ENCODE peak calls at places on chromosomes 7 and 10, in five cellular contexts. Q is GM20000, L is epithelial cell of esophagus, D is hepatocyte, K is heart right ventricle. G is an unnamed sample.

GRCh38 chr7:30929686-30930085 is 18.0 kb downstream of the AQP1 start:
- DNase-seq in K (no peak), D (no peak), L (no peak), Q (no peak), G (no peak)

GRCh38 chr10:47238331-47239095 is 61.5 kb upstream of the GDF10 start:
- DNase-seq in D (no peak), K (no peak), L (no peak), Q (no peak), G (no peak)

GRCh38 chr10:27285093-27285492 is 44.5 kb upstream of the ACBD5 start:
- DNase-seq in D (peak), K (peak), L (peak), Q (no peak), G (no peak)

GRCh38 chr10:89591796-89592271 is 53.2 kb downstream of the PANK1 start:
- DNase-seq in D (peak), K (peak), L (no peak), Q (no peak), G (no peak)

GRCh38 chr7:139542308-139543151 is 19.0 kb downstream of the CLEC2L start:
- DNase-seq in K (no peak), Q (no peak), L (no peak), D (no peak), G (no peak)

GRCh38 chr10:91974960-91975359 is 51.4 kb downstream of the BTAF1 start:
- DNase-seq in Q (no peak), K (no peak), L (peak), D (no peak), G (no peak)

GRCh38 chr7:12066561-12066960 is 144.5 kb upstream of the TMEM106B start:
- DNase-seq in D (peak), Q (no peak), K (no peak), L (peak), G (no peak)

GRCh38 chr7:270351-270983 is 19.5 kb upstream of the FOXL3 start:
- DNase-seq in L (no peak), K (no peak), D (no peak), Q (no peak), G (no peak)

GRCh38 chr10:55146032-55146431 is 345.0 kb upstream of the PCDH15 start:
- DNase-seq in K (no peak), L (peak), D (no peak), Q (no peak), G (no peak)

GRCh38 chr10:43361532-43362190 is 9.8 kb upstream of the FXYD4 start:
- DNase-seq in Q (no peak), L (no peak), D (no peak), K (no peak), G (no peak)

GRCh38 chr10:35409808-35410207 is 73.5 kb downstream of the CCNY start:
- DNase-seq in K (no peak), Q (no peak), L (no peak), D (no peak), G (no peak)

GRCh38 chr10:72790216-72790990 is 98.5 kb downstream of the MCU start:
- DNase-seq in K (no peak), D (no peak), Q (no peak), L (no peak), G (no peak)

GRCh38 chr10:1377231-1377630 is 321.0 kb downstream of the WDR37 start:
- DNase-seq in K (no peak), L (no peak), D (no peak), Q (no peak), G (no peak)

GRCh38 chr7:30726296-30727006 is 25.5 kb upstream of the INMT start:
- DNase-seq in Q (no peak), K (no peak), D (no peak), L (no peak), G (no peak)

GRCh38 chr10:119253433-119254174 is 46.2 kb downstream of the GRK5 start:
- DNase-seq in D (peak), K (peak), L (peak), Q (no peak), G (peak)

GRCh38 chr7:80087051-80087767 is 47.4 kb upstream of the GNAI1 start:
- DNase-seq in K (no peak), L (no peak), Q (no peak), D (no peak), G (no peak)

GRCh38 chr10:36048780-36049179 is 406.7 kb upstream of the FZD8 start:
- DNase-seq in K (no peak), L (no peak), Q (no peak), D (no peak), G (no peak)

GRCh38 chr10:30705086-30705624 is 75.6 kb upstream of the LYZL2 start:
- DNase-seq in D (no peak), L (no peak), Q (peak), K (no peak), G (no peak)

GRCh38 chr10:13957856-13958255 is 371.1 kb downstream of the PRPF18 start:
- DNase-seq in D (no peak), K (no peak), Q (no peak), L (no peak), G (no peak)

GRCh38 chr7:153641202-153641601 is 411.0 kb upstream of the DPP6 start:
- DNase-seq in D (no peak), L (no peak), K (peak), Q (no peak), G (no peak)

GRCh38 chr7:56040691-56041090 is 10.6 kb downstream of the PSPH start:
- DNase-seq in Q (no peak), K (no peak), L (no peak), D (no peak), G (no peak)

GRCh38 chr7:42606217-42606905 is 305.5 kb downstream of the C7orf25 start:
- DNase-seq in D (no peak), Q (no peak), K (no peak), L (peak), G (no peak)

GRCh38 chr7:37097276-37097675 is 351.4 kb downstream of the ELMO1 start:
- DNase-seq in Q (no peak), L (no peak), D (no peak), K (no peak), G (no peak)

GRCh38 chr7:91344911-91345310 is 80.7 kb downstream of the FZD1 start:
- DNase-seq in K (no peak), D (no peak), Q (no peak), L (no peak), G (no peak)

GRCh38 chr10:63703113-63703670 is 182.0 kb downstream of the REEP3 start:
- DNase-seq in L (peak), Q (no peak), D (no peak), K (no peak), G (no peak)

GRCh38 chr10:61907587-61907986 is 6.1 kb downstream of the ARID5B start:
- DNase-seq in L (no peak), K (no peak), Q (no peak), D (no peak), G (no peak)

GRCh38 chr10:81838950-81839349 is 36.0 kb upstream of the NRG3 start:
- DNase-seq in K (no peak), L (peak), D (peak), Q (no peak), G (no peak)

GRCh38 chr7:2567663-2568238 is 9.0 kb downstream of the IQCE start:
- DNase-seq in Q (no peak), L (peak), K (peak), D (peak), G (no peak)

GRCh38 chr7:79211724-79212123 is 241.7 kb downstream of the MAGI2 start:
- DNase-seq in D (no peak), K (no peak), L (peak), Q (no peak), G (no peak)

GRCh38 chr7:142300689-142301088 is 42.8 kb upstream of the PRSS58 start:
- DNase-seq in L (no peak), K (no peak), Q (peak), D (no peak), G (no peak)

GRCh38 chr10:42953684-42954674 is 122.9 kb upstream of the RET start:
- DNase-seq in Q (no peak), D (no peak), L (no peak), K (no peak), G (no peak)

GRCh38 chr10:29470355-29470705 is 164.4 kb downstream of the SVIL start:
- DNase-seq in K (no peak), D (peak), L (no peak), Q (no peak), G (peak)

GRCh38 chr10:78964952-78965633 is 103.7 kb upstream of the ZMIZ1 start:
- DNase-seq in K (no peak), L (peak), Q (no peak), D (peak), G (peak)
- TF ChIP-seq CTCF in K (no peak), L (no peak), Q (no peak), D (no peak), G (no peak)

GRCh38 chr10:75018233-75018632 is 93.2 kb upstream of the SAMD8 start:
- DNase-seq in L (no peak), K (no peak), Q (no peak), D (no peak), G (no peak)

GRCh38 chr10:75021851-75022250 is 89.6 kb upstream of the SAMD8 start:
- DNase-seq in K (no peak), L (no peak), Q (no peak), D (peak), G (no peak)

GRCh38 chr10:75020168-75020567 is 91.3 kb upstream of the SAMD8 start:
- DNase-seq in K (no peak), D (no peak), Q (no peak), L (no peak), G (no peak)

GRCh38 chr10:75018873-75019272 is 92.6 kb upstream of the SAMD8 start:
- DNase-seq in K (no peak), L (no peak), D (no peak), Q (no peak), G (no peak)

DNA sequence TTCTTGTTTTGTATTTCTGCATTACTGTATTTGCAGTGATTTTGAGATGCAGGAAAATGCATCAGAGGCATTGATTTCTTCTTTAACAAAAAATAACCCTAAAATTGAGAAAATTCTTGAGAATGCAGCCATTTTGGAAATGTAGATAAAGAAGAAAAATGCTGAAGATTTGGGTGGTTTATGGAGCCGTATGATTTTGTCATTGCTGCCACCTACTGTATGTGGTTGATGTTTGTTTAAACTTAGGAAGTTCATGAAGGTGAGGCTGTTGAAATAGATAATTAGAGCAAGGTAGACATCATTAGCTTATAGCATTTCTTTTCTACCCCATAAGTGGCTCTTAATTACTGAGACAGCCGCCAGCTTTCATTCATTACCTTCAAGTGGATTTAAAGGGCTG is 92.1 kb upstream of the SAMD8 start:
- DNase-seq in L (peak), K (no peak), Q (no peak), D (no peak), G (peak)
- TF ChIP-seq CTCF in L (peak), K (peak), Q (peak), D (peak), G (peak)

GRCh38 chr10:104122273-104123107 is 519 bp downstream of the SFR1 start:
- DNase-seq in Q (no peak), K (no peak), D (no peak), L (peak), G (peak)

GRCh38 chr10:104123397-104123796 is 1.4 kb downstream of the SFR1 start:
- DNase-seq in D (no peak), L (peak), K (no peak), Q (peak), G (peak)

GRCh38 chr10:104130041-104130440 is 8.1 kb downstream of the SFR1 start:
- DNase-seq in K (no peak), L (no peak), D (no peak), Q (no peak), G (no peak)

GRCh38 chr10:104128214-104128613 is 6.2 kb downstream of the SFR1 start:
- DNase-seq in L (peak), Q (no peak), K (no peak), D (no peak), G (no peak)

DNA sequence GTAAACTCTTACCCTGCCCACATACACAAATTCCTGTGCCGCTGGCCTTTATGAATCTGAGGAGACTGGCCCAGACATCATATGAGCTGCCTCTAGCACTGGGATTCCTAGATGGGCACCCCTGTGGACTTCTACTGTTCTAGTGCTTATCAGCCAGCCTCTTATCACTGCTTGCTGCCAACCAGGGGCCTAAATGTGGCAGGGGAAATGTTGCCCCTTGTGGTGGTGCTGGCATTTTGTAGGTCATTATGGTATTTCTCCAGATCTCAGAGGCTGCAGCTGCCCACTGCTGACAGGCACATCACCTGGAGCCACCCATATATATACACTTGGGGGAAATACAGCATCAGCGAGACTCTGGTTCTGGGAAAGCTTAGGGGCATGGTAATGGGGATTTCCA is 5.4 kb downstream of the SFR1 start:
- DNase-seq in L (no peak), K (peak), D (no peak), Q (no peak), G (peak)
- TF ChIP-seq CTCF in L (no peak), K (peak), D (peak), Q (no peak), G (peak)

GRCh38 chr7:29119538-29119937 is 26.8 kb downstream of the CPVL start:
- DNase-seq in Q (no peak), L (no peak), D (no peak), K (no peak), G (no peak)
- TF ChIP-seq CTCF in Q (no peak), L (no peak), D (no peak), K (no peak), G (no peak)

DNA sequence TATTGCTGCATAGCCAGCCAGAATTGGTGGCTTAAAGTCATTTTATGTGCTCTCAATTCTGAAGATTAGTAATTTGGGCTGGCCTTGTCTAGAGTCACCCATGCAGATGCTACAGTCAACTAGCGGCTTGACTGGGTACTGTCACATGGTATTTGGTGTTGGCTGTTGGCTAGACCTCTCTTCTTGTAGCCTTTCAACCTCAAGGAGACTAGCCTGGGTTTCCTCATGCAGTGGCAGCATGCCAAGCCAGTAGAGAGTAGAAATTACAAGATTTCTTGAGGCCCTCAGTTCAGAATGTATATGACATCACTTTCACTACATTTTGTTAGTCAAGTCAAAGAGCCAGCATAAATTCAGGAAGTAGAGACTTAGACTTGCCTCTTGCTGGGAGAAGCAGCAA is 3.7 kb upstream of the ZNF800 start:
- DNase-seq in Q (no peak), K (no peak), D (no peak), L (peak), G (peak)
- TF ChIP-seq CTCF in Q (no peak), K (no peak), D (no peak), L (peak), G (no peak)

DNA sequence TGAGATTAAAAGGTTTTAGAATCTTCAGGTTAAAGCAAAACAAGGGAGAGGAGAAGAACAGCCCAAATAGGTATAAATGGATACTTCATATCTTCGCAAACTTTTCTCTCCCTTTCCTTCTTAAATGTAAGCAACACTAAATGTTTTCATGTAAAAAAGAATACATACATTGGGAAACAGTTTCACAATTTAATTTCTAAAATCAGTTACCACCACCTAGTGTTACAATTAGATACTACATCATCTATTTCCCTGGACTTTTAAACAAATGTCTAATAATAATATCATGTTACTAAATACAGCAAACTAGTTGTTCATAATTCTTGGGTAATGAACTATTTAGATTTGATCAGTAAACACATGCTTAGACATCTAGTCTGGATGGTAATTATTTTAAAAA is 35.8 kb downstream of the MINDY3 start:
- DNase-seq in K (no peak), Q (no peak), L (peak), D (no peak), G (peak)
- TF ChIP-seq CTCF in K (peak), Q (no peak), L (no peak), D (peak), G (peak)

GRCh38 chr7:128030999-128031681 is at the start of gene LRRC4:
- DNase-seq in K (peak), Q (peak), L (peak), D (peak), G (no peak)

GRCh38 chr7:128030263-128030998 is 806 bp downstream of the LRRC4 start:
- DNase-seq in K (no peak), L (no peak), Q (no peak), D (no peak), G (no peak)

GRCh38 chr7:128032605-128033235 is 1.5 kb upstream of the LRRC4 start:
- DNase-seq in D (no peak), K (peak), L (no peak), Q (peak), G (no peak)

GRCh38 chr7:128033246-128033645 is 2.0 kb upstream of the LRRC4 start:
- DNase-seq in D (no peak), K (no peak), Q (no peak), L (no peak), G (no peak)

GRCh38 chr7:128031901-128032604 is 816 bp upstream of the LRRC4 start:
- DNase-seq in D (peak), L (peak), K (peak), Q (peak), G (no peak)
- TF ChIP-seq CTCF in D (peak), L (no peak), K (peak), Q (no peak), G (no peak)

GRCh38 chr7:73626814-73627213 is 2.5 kb upstream of the MLXIPL start:
- DNase-seq in Q (no peak), K (no peak), L (peak), D (no peak), G (no peak)
- TF ChIP-seq CTCF in Q (no peak), K (no peak), L (peak), D (no peak), G (no peak)

DNA sequence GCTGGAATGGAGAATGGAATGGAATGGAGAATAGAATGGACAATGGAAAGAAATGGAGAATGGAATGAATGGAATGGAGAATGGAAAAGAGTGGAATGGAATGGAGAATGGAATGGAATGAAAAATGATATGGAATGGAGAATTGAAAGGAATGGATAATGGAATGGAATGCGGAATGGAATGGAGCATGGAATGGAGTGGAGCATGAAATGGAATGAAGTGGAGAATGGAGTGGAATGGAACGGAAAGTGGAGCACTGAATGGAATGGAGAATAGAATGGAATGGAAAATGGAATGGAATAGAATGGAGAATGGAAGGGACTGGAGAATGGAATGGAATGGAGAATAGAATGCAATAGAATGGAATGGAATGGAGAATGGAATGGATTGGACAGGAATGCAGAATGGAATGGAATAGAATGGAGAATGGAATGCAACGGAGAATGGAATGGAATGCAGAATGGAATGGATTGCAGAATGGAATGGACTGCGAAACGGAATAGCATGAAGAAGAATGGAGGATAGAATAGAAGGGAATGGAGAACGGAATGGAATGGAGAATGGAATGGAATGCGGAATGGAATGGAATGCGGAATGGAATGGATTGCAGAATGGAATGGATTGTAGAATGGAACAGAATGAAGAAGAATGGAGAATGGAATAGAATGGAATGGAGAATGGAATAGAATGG is 89.4 kb downstream of the NSUN6 start:
- DNase-seq in D (no peak), K (no peak), L (no peak), Q (no peak), G (no peak)
- TF ChIP-seq CTCF in D (no peak), K (no peak), L (no peak), Q (no peak), G (no peak)

G was measured in A549.